ENCODE peak calls at places on chromosomes 5 and 9, in eight cellular contexts. M, Q, E, K, C, Z, N and L are unnamed samples.

GRCh38 chr9:120396418-120396817 is 183.5 kb downstream of the CDK5RAP2 start:
- DNase-seq in M (no peak), Q (no peak), E (no peak), K (no peak), C (no peak), Z (no peak), N (no peak), L (no peak)

GRCh38 chr5:158244882-158245281 is 385.9 kb upstream of the CLINT1 start:
- DNase-seq in M (no peak), Q (no peak), E (no peak), K (no peak), C (no peak), Z (no peak), N (no peak), L (no peak)

GRCh38 chr9:128103589-128103962 is 24.0 kb downstream of the PTGES2 start:
- DNase-seq in M (no peak), Q (no peak), E (peak), K (no peak), C (no peak), Z (no peak), N (no peak), L (no peak)

GRCh38 chr5:111675540-111675939 is 81.5 kb downstream of the NREP start:
- DNase-seq in M (no peak), Q (no peak), E (no peak), K (no peak), C (no peak), Z (no peak), N (no peak), L (no peak)

GRCh38 chr5:139950436-139950835 is 92.7 kb downstream of the NRG2 start:
- DNase-seq in M (no peak), Q (no peak), E (no peak), K (no peak), C (no peak), Z (no peak), N (no peak), L (no peak)

GRCh38 chr9:134321571-134321930 is 4.7 kb upstream of the RXRA start:
- DNase-seq in M (no peak), Q (no peak), E (no peak), K (no peak), C (no peak), Z (no peak), N (no peak), L (no peak)

GRCh38 chr9:80615964-80616363 is 1044.2 kb downstream of the TLE4 start:
- DNase-seq in M (no peak), Q (no peak), E (no peak), K (peak), C (no peak), Z (no peak), N (no peak), L (no peak)

GRCh38 chr5:157265714-157266285 is at the start of gene CYFIP2:
- DNase-seq in M (peak), Q (no peak), E (no peak), K (peak), C (peak), Z (peak), N (no peak), L (peak)

GRCh38 chr5:34598177-34598794 is 57.8 kb upstream of the RAI14 start:
- DNase-seq in M (no peak), Q (no peak), E (no peak), K (peak), C (no peak), Z (peak), N (no peak), L (no peak)

GRCh38 chr9:106625259-106625789 is 237.6 kb upstream of the ZNF462 start:
- DNase-seq in M (no peak), Q (no peak), E (no peak), K (no peak), C (no peak), Z (no peak), N (no peak), L (no peak)

GRCh38 chr9:109278848-109279247 is 42.0 kb downstream of the EPB41L4B start:
- DNase-seq in M (no peak), Q (no peak), E (no peak), K (no peak), C (no peak), Z (no peak), N (no peak), L (no peak)

GRCh38 chr5:133729800-133730199 is 117.5 kb upstream of the FSTL4 start:
- DNase-seq in M (no peak), Q (no peak), E (no peak), K (no peak), C (no peak), Z (no peak), N (no peak), L (no peak)

GRCh38 chr5:14551211-14551610 is 30.4 kb upstream of the OTULINL start:
- DNase-seq in M (no peak), Q (no peak), E (peak), K (no peak), C (no peak), Z (no peak), N (no peak), L (no peak)

GRCh38 chr9:109652971-109653370 is 127.0 kb upstream of the PALM2AKAP2 start:
- DNase-seq in M (no peak), Q (no peak), E (peak), K (peak), C (no peak), Z (peak), N (no peak), L (peak)

GRCh38 chr5:75381456-75381855 is 44.4 kb downstream of the HMGCR start:
- DNase-seq in M (no peak), Q (no peak), E (no peak), K (no peak), C (peak), Z (no peak), N (no peak), L (no peak)

GRCh38 chr9:136093331-136093986 is 1.6 kb downstream of the NACC2 start:
- DNase-seq in M (no peak), Q (no peak), E (no peak), K (no peak), C (peak), Z (peak), N (no peak), L (peak)

GRCh38 chr5:54295658-54296276 is 14.6 kb downstream of the ARL15 start:
- DNase-seq in M (no peak), Q (no peak), E (no peak), K (no peak), C (no peak), Z (no peak), N (no peak), L (no peak)

GRCh38 chr5:154712518-154713437 is 42.4 kb upstream of the LARP1 start:
- DNase-seq in M (peak), Q (peak), E (no peak), K (no peak), C (no peak), Z (no peak), N (no peak), L (no peak)

GRCh38 chr5:84986688-84987087 is 602.0 kb upstream of the EDIL3 start:
- DNase-seq in M (no peak), Q (no peak), E (no peak), K (no peak), C (no peak), Z (no peak), N (no peak), L (no peak)

GRCh38 chr9:123107639-123108285 is 74.3 kb downstream of the GPR21 start:
- DNase-seq in M (no peak), Q (no peak), E (no peak), K (no peak), C (no peak), Z (no peak), N (no peak), L (no peak)

GRCh38 chr5:100709771-100710170 is 174.6 kb downstream of the FAM174A start:
- DNase-seq in M (no peak), Q (no peak), E (no peak), K (no peak), C (no peak), Z (no peak), N (no peak), L (no peak)

GRCh38 chr5:12636209-12636608 is 732.0 kb upstream of the CTNND2 start:
- DNase-seq in M (no peak), Q (no peak), E (no peak), K (no peak), C (no peak), Z (no peak), N (no peak), L (no peak)

GRCh38 chr9:73219985-73220626 is 68.4 kb downstream of the ANXA1 start:
- DNase-seq in M (no peak), Q (no peak), E (no peak), K (peak), C (no peak), Z (no peak), N (peak), L (no peak)

GRCh38 chr5:74016373-74016772 is 390.4 kb downstream of the ARHGEF28 start:
- DNase-seq in M (peak), Q (no peak), E (peak), K (no peak), C (peak), Z (no peak), N (no peak), L (no peak)

GRCh38 chr5:78593465-78593864 is 55.1 kb downstream of the LHFPL2 start:
- DNase-seq in M (no peak), Q (no peak), E (no peak), K (no peak), C (no peak), Z (no peak), N (no peak), L (no peak)

GRCh38 chr5:78591972-78592700 is 56.4 kb downstream of the LHFPL2 start:
- DNase-seq in M (no peak), Q (no peak), E (no peak), K (no peak), C (no peak), Z (no peak), N (peak), L (no peak)

GRCh38 chr5:78589928-78590327 is 58.6 kb downstream of the LHFPL2 start:
- DNase-seq in M (no peak), Q (no peak), E (no peak), K (no peak), C (no peak), Z (no peak), N (no peak), L (no peak)

GRCh38 chr5:78592735-78593386 is 55.7 kb downstream of the LHFPL2 start:
- DNase-seq in M (no peak), Q (no peak), E (no peak), K (no peak), C (no peak), Z (no peak), N (no peak), L (no peak)

GRCh38 chr5:78591227-78591626 is 57.3 kb downstream of the LHFPL2 start:
- DNase-seq in M (no peak), Q (no peak), E (peak), K (peak), C (no peak), Z (peak), N (no peak), L (no peak)
- TF ChIP-seq USF2 in M (no peak), Q (no peak), E (no peak), K (no peak), C (no peak), Z (no peak), N (no peak), L (no peak)

GRCh38 chr9:34782372-34782771 is 72.4 kb upstream of the CCL21 start:
- DNase-seq in M (no peak), Q (no peak), E (no peak), K (no peak), C (no peak), Z (no peak), N (no peak), L (no peak)
- TF ChIP-seq USF2 in M (no peak), Q (no peak), E (no peak), K (no peak), C (no peak), Z (no peak), N (no peak), L (no peak)

DNA sequence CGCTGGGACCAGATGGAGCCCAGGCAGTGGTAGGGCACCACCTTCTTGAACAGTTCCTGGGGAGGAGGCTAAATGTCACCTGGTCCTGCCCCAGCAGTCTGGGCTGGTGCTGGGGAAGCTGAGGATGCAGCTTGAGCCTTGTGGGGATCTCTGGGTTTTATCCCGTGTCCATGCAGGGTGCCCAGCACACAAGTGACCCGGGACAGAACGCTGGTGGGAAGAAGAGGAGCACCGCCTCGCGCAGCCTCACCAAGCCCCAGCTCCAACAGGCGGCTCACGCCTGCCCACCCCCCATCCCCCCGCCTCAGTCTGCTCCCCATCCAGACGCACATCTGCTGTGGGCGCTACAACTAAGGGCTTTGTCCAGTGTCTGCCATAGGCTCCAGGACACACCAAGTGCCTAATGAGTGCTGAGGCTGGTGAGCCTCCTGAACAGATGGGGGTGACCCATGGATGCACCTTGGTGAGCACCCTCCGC is 13.8 kb downstream of the RALGDS start:
- DNase-seq in M (no peak), Q (no peak), E (no peak), K (no peak), C (no peak), Z (no peak), N (no peak), L (no peak)
- TF ChIP-seq USF2 in M (no peak), Q (no peak), E (no peak), K (no peak), C (no peak), Z (no peak), N (no peak), L (no peak)

GRCh38 chr5:72511371-72512178 is 4.4 kb upstream of the ZNF366 start:
- DNase-seq in M (no peak), Q (no peak), E (no peak), K (peak), C (no peak), Z (no peak), N (no peak), L (no peak)
- TF ChIP-seq USF2 in M (no peak), Q (no peak), E (no peak), K (no peak), C (no peak), Z (no peak), N (no peak), L (no peak)

GRCh38 chr5:90359073-90359804 is 50.3 kb downstream of the CETN3 start:
- DNase-seq in M (no peak), Q (no peak), E (no peak), K (no peak), C (no peak), Z (no peak), N (no peak), L (no peak)

GRCh38 chr5:90353254-90353653 is 56.3 kb downstream of the CETN3 start:
- DNase-seq in M (no peak), Q (no peak), E (no peak), K (no peak), C (no peak), Z (no peak), N (no peak), L (no peak)

GRCh38 chr5:90355635-90356034 is 53.9 kb downstream of the CETN3 start:
- DNase-seq in M (no peak), Q (no peak), E (no peak), K (no peak), C (no peak), Z (no peak), N (no peak), L (no peak)

GRCh38 chr5:90351101-90351500 is 58.5 kb downstream of the CETN3 start:
- DNase-seq in M (no peak), Q (no peak), E (no peak), K (no peak), C (no peak), Z (no peak), N (no peak), L (no peak)

GRCh38 chr5:90356612-90357011 is 52.9 kb downstream of the CETN3 start:
- DNase-seq in M (no peak), Q (no peak), E (no peak), K (no peak), C (no peak), Z (no peak), N (no peak), L (peak)
- TF ChIP-seq USF2 in M (no peak), Q (no peak), E (no peak), K (no peak), C (no peak), Z (no peak), N (no peak), L (no peak)